ENCODE peak calls at places on chromosomes 12 and 14, in ten cellular contexts. J, A, D, K, M, H, G, I, E and Y are unnamed samples.

GRCh38 chr14:23402296-23403138 is 5.6 kb downstream of the MYH6 start:
- DNase-seq in J (no peak), A (no peak), D (no peak), K (no peak), M (no peak), H (no peak), G (no peak), I (no peak), E (no peak), Y (no peak)

GRCh38 chr14:90114554-90114953 is 52.8 kb downstream of the KCNK13 start:
- DNase-seq in J (no peak), A (no peak), D (no peak), K (peak), M (no peak), H (no peak), G (no peak), I (no peak), E (no peak), Y (peak)

GRCh38 chr12:66062280-66062605 is 68.3 kb downstream of the LLPH start:
- DNase-seq in J (no peak), A (no peak), D (no peak), K (no peak), M (no peak), H (no peak), G (no peak), I (no peak), E (no peak), Y (no peak)

GRCh38 chr14:91963465-91963864 is 16.0 kb upstream of the FBLN5 start:
- DNase-seq in J (no peak), A (no peak), D (no peak), K (peak), M (no peak), H (no peak), G (no peak), I (no peak), E (no peak), Y (no peak)

GRCh38 chr12:26798013-26798412 is 35.0 kb downstream of the ITPR2 start:
- DNase-seq in J (no peak), A (no peak), D (no peak), K (no peak), M (no peak), H (no peak), G (no peak), I (no peak), E (no peak), Y (no peak)

GRCh38 chr12:121861549-121862254 is 3.0 kb upstream of the HPD start:
- DNase-seq in J (no peak), A (no peak), D (no peak), K (no peak), M (no peak), H (no peak), G (no peak), I (no peak), E (no peak), Y (no peak)

GRCh38 chr12:78187741-78188140 is 357.0 kb downstream of the NAV3 start:
- DNase-seq in J (no peak), A (no peak), D (no peak), K (no peak), M (no peak), H (no peak), G (no peak), I (no peak), E (no peak), Y (no peak)

GRCh38 chr12:31011746-31012567 is 61.7 kb upstream of the DDX11 start:
- DNase-seq in J (peak), A (no peak), D (no peak), K (no peak), M (no peak), H (no peak), G (no peak), I (no peak), E (no peak), Y (no peak)

GRCh38 chr12:71955946-71956345 is 17.3 kb downstream of the TPH2 start:
- DNase-seq in J (no peak), A (no peak), D (no peak), K (peak), M (no peak), H (no peak), G (no peak), I (no peak), E (no peak), Y (no peak)